ENCODE peak calls at places on chromosomes 4 and X, in six cellular contexts. One of them, this sample, is unnamed.

GRCh38 chr4:87451537-87451936 is 29.2 kb downstream of the NUDT9 start:
- DNase-seq in hypothalamus: no peak
- DNase-seq in COR-L47: no peak
- DNase-seq in cardiac muscle cell: no peak
- DNase-seq in cardiac fibroblast: no peak
- DNase-seq in activated CD4-positive, alpha-beta T cell treated with anti-CD3 and anti-CD28 coated beads for 24 hours: no peak
- DNase-seq in this sample: no peak

GRCh38 chr4:151772322-151772721 is 11.5 kb upstream of the GATB start:
- DNase-seq in hypothalamus: no peak
- DNase-seq in COR-L47: no peak
- DNase-seq in cardiac muscle cell: no peak
- DNase-seq in cardiac fibroblast: no peak
- DNase-seq in activated CD4-positive, alpha-beta T cell treated with anti-CD3 and anti-CD28 coated beads for 24 hours: no peak
- DNase-seq in this sample: no peak

GRCh38 chr4:20603671-20604313 is 96.5 kb upstream of the PACRGL start:
- DNase-seq in hypothalamus: no peak
- DNase-seq in COR-L47: no peak
- DNase-seq in cardiac muscle cell: peak
- DNase-seq in cardiac fibroblast: peak
- DNase-seq in activated CD4-positive, alpha-beta T cell treated with anti-CD3 and anti-CD28 coated beads for 24 hours: no peak
- DNase-seq in this sample: no peak

GRCh38 chrX:20060961-20061868 is 55.5 kb downstream of the MAP7D2 start:
- DNase-seq in hypothalamus: no peak
- DNase-seq in COR-L47: no peak
- DNase-seq in cardiac muscle cell: no peak
- DNase-seq in cardiac fibroblast: no peak
- DNase-seq in activated CD4-positive, alpha-beta T cell treated with anti-CD3 and anti-CD28 coated beads for 24 hours: no peak
- DNase-seq in this sample: no peak

GRCh38 chrX:110346681-110347080 is 12.0 kb upstream of the RTL9 start:
- DNase-seq in hypothalamus: no peak
- DNase-seq in COR-L47: no peak
- DNase-seq in cardiac muscle cell: peak
- DNase-seq in cardiac fibroblast: peak
- DNase-seq in activated CD4-positive, alpha-beta T cell treated with anti-CD3 and anti-CD28 coated beads for 24 hours: no peak
- DNase-seq in this sample: no peak

GRCh38 chr4:118842055-118842454 is 6.1 kb upstream of the SEC24D start:
- DNase-seq in hypothalamus: no peak
- DNase-seq in COR-L47: no peak
- DNase-seq in cardiac muscle cell: no peak
- DNase-seq in cardiac fibroblast: peak
- DNase-seq in activated CD4-positive, alpha-beta T cell treated with anti-CD3 and anti-CD28 coated beads for 24 hours: no peak
- DNase-seq in this sample: no peak

GRCh38 chr4:29553842-29554241 is 1166.3 kb upstream of the PCDH7 start:
- DNase-seq in hypothalamus: no peak
- DNase-seq in COR-L47: peak
- DNase-seq in cardiac muscle cell: no peak
- DNase-seq in cardiac fibroblast: no peak
- DNase-seq in activated CD4-positive, alpha-beta T cell treated with anti-CD3 and anti-CD28 coated beads for 24 hours: no peak
- DNase-seq in this sample: no peak

GRCh38 chr4:4605849-4606248 is 64.0 kb upstream of the STX18 start:
- DNase-seq in hypothalamus: no peak
- DNase-seq in COR-L47: no peak
- DNase-seq in cardiac muscle cell: no peak
- DNase-seq in cardiac fibroblast: no peak
- DNase-seq in activated CD4-positive, alpha-beta T cell treated with anti-CD3 and anti-CD28 coated beads for 24 hours: no peak
- DNase-seq in this sample: no peak

GRCh38 chr4:82380831-82381230 is 7.0 kb upstream of the HNRNPD start:
- DNase-seq in hypothalamus: no peak
- DNase-seq in COR-L47: no peak
- DNase-seq in cardiac muscle cell: no peak
- DNase-seq in cardiac fibroblast: no peak
- DNase-seq in activated CD4-positive, alpha-beta T cell treated with anti-CD3 and anti-CD28 coated beads for 24 hours: no peak
- DNase-seq in this sample: no peak

GRCh38 chrX:40084471-40084870 is 13.3 kb downstream of the BCOR start:
- DNase-seq in hypothalamus: no peak
- DNase-seq in COR-L47: no peak
- DNase-seq in cardiac muscle cell: no peak
- DNase-seq in cardiac fibroblast: no peak
- DNase-seq in activated CD4-positive, alpha-beta T cell treated with anti-CD3 and anti-CD28 coated beads for 24 hours: no peak
- DNase-seq in this sample: no peak

GRCh38 chrX:123698979-123699378 is 33.9 kb downstream of the THOC2 start:
- DNase-seq in hypothalamus: no peak
- DNase-seq in COR-L47: peak
- DNase-seq in cardiac muscle cell: peak
- DNase-seq in cardiac fibroblast: peak
- DNase-seq in activated CD4-positive, alpha-beta T cell treated with anti-CD3 and anti-CD28 coated beads for 24 hours: no peak
- DNase-seq in this sample: no peak

GRCh38 chrX:103431316-103431715 is 55.0 kb downstream of the BEX3 start:
- DNase-seq in hypothalamus: no peak
- DNase-seq in COR-L47: no peak
- DNase-seq in cardiac muscle cell: no peak
- DNase-seq in cardiac fibroblast: peak
- DNase-seq in activated CD4-positive, alpha-beta T cell treated with anti-CD3 and anti-CD28 coated beads for 24 hours: no peak
- DNase-seq in this sample: peak

GRCh38 chrX:103362504-103362903 is 6.2 kb downstream of the TCEAL9 start:
- DNase-seq in hypothalamus: no peak
- DNase-seq in COR-L47: no peak
- DNase-seq in cardiac muscle cell: peak
- DNase-seq in cardiac fibroblast: peak
- DNase-seq in activated CD4-positive, alpha-beta T cell treated with anti-CD3 and anti-CD28 coated beads for 24 hours: no peak
- DNase-seq in this sample: peak

GRCh38 chr4:44725166-44725565 is 1.2 kb downstream of the GNPDA2 start:
- DNase-seq in hypothalamus: no peak
- DNase-seq in COR-L47: peak
- DNase-seq in cardiac muscle cell: no peak
- DNase-seq in cardiac fibroblast: no peak
- DNase-seq in activated CD4-positive, alpha-beta T cell treated with anti-CD3 and anti-CD28 coated beads for 24 hours: no peak
- DNase-seq in this sample: no peak

GRCh38 chrX:154025230-154025629 is 5.5 kb upstream of the IRAK1 start:
- DNase-seq in hypothalamus: no peak
- DNase-seq in COR-L47: no peak
- DNase-seq in cardiac muscle cell: no peak
- DNase-seq in cardiac fibroblast: no peak
- DNase-seq in activated CD4-positive, alpha-beta T cell treated with anti-CD3 and anti-CD28 coated beads for 24 hours: no peak
- DNase-seq in this sample: no peak

GRCh38 chr4:8938623-8939022 is 67.0 kb upstream of the HMX1 start:
- DNase-seq in hypothalamus: no peak
- DNase-seq in COR-L47: no peak
- DNase-seq in cardiac muscle cell: no peak
- DNase-seq in cardiac fibroblast: no peak
- DNase-seq in activated CD4-positive, alpha-beta T cell treated with anti-CD3 and anti-CD28 coated beads for 24 hours: no peak
- DNase-seq in this sample: no peak

GRCh38 chrX:104112326-104112951 is at the start of gene ZCCHC18:
- DNase-seq in hypothalamus: peak
- DNase-seq in COR-L47: peak
- DNase-seq in cardiac muscle cell: peak
- DNase-seq in cardiac fibroblast: peak
- DNase-seq in activated CD4-positive, alpha-beta T cell treated with anti-CD3 and anti-CD28 coated beads for 24 hours: no peak
- DNase-seq in this sample: peak

GRCh38 chr4:133565379-133565778 is 416.3 kb downstream of the PCDH10 start:
- DNase-seq in hypothalamus: no peak
- DNase-seq in COR-L47: peak
- DNase-seq in cardiac muscle cell: peak
- DNase-seq in cardiac fibroblast: peak
- DNase-seq in activated CD4-positive, alpha-beta T cell treated with anti-CD3 and anti-CD28 coated beads for 24 hours: no peak
- DNase-seq in this sample: no peak

GRCh38 chrX:40962793-40963407 is 122.3 kb upstream of the USP9X start:
- DNase-seq in hypothalamus: no peak
- DNase-seq in COR-L47: no peak
- DNase-seq in cardiac muscle cell: no peak
- DNase-seq in cardiac fibroblast: no peak
- DNase-seq in activated CD4-positive, alpha-beta T cell treated with anti-CD3 and anti-CD28 coated beads for 24 hours: no peak
- DNase-seq in this sample: no peak

GRCh38 chr4:28636971-28637370 is 1776.3 kb downstream of the STIM2 start:
- DNase-seq in hypothalamus: no peak
- DNase-seq in COR-L47: no peak
- DNase-seq in cardiac muscle cell: no peak
- DNase-seq in cardiac fibroblast: peak
- DNase-seq in activated CD4-positive, alpha-beta T cell treated with anti-CD3 and anti-CD28 coated beads for 24 hours: no peak
- DNase-seq in this sample: no peak

GRCh38 chr4:109913842-109914241 is 1.2 kb downstream of the EGF start:
- DNase-seq in hypothalamus: no peak
- DNase-seq in COR-L47: no peak
- DNase-seq in cardiac muscle cell: no peak
- DNase-seq in cardiac fibroblast: no peak
- DNase-seq in activated CD4-positive, alpha-beta T cell treated with anti-CD3 and anti-CD28 coated beads for 24 hours: no peak
- DNase-seq in this sample: no peak

GRCh38 chr4:16140520-16141249 is 56.9 kb upstream of the PROM1 start:
- DNase-seq in hypothalamus: no peak
- DNase-seq in COR-L47: no peak
- DNase-seq in cardiac muscle cell: peak
- DNase-seq in cardiac fibroblast: peak
- DNase-seq in activated CD4-positive, alpha-beta T cell treated with anti-CD3 and anti-CD28 coated beads for 24 hours: no peak
- DNase-seq in this sample: peak

GRCh38 chr4:107806196-107806595 is 18.5 kb upstream of the SGMS2 start:
- DNase-seq in hypothalamus: no peak
- DNase-seq in COR-L47: no peak
- DNase-seq in cardiac muscle cell: peak
- DNase-seq in cardiac fibroblast: no peak
- DNase-seq in activated CD4-positive, alpha-beta T cell treated with anti-CD3 and anti-CD28 coated beads for 24 hours: no peak
- DNase-seq in this sample: no peak

GRCh38 chr4:140071806-140072205 is 82.2 kb downstream of the MAML3 start:
- DNase-seq in hypothalamus: no peak
- DNase-seq in COR-L47: no peak
- DNase-seq in cardiac muscle cell: peak
- DNase-seq in cardiac fibroblast: peak
- DNase-seq in activated CD4-positive, alpha-beta T cell treated with anti-CD3 and anti-CD28 coated beads for 24 hours: peak
- DNase-seq in this sample: no peak

GRCh38 chr4:38860788-38861424 is 4.3 kb upstream of the TLR6 start:
- DNase-seq in hypothalamus: no peak
- DNase-seq in COR-L47: peak
- DNase-seq in cardiac muscle cell: peak
- DNase-seq in cardiac fibroblast: peak
- DNase-seq in activated CD4-positive, alpha-beta T cell treated with anti-CD3 and anti-CD28 coated beads for 24 hours: peak
- DNase-seq in this sample: peak

GRCh38 chr4:19327364-19327763 is 924.3 kb upstream of the SLIT2 start:
- DNase-seq in hypothalamus: no peak
- DNase-seq in COR-L47: no peak
- DNase-seq in cardiac muscle cell: no peak
- DNase-seq in cardiac fibroblast: peak
- DNase-seq in activated CD4-positive, alpha-beta T cell treated with anti-CD3 and anti-CD28 coated beads for 24 hours: no peak
- DNase-seq in this sample: no peak

GRCh38 chr4:179867300-179867878 is 2375.8 kb upstream of the TENM3 start:
- DNase-seq in hypothalamus: peak
- DNase-seq in COR-L47: peak
- DNase-seq in cardiac muscle cell: no peak
- DNase-seq in cardiac fibroblast: peak
- DNase-seq in activated CD4-positive, alpha-beta T cell treated with anti-CD3 and anti-CD28 coated beads for 24 hours: no peak
- DNase-seq in this sample: peak

GRCh38 chr4:77922158-77923094 is 59.8 kb downstream of the MRPL1 start:
- DNase-seq in hypothalamus: no peak
- DNase-seq in COR-L47: no peak
- DNase-seq in cardiac muscle cell: peak
- DNase-seq in cardiac fibroblast: peak
- DNase-seq in activated CD4-positive, alpha-beta T cell treated with anti-CD3 and anti-CD28 coated beads for 24 hours: no peak
- DNase-seq in this sample: no peak

GRCh38 chr4:153988446-153988845 is 199.6 kb upstream of the SFRP2 start:
- DNase-seq in hypothalamus: no peak
- DNase-seq in COR-L47: no peak
- DNase-seq in cardiac muscle cell: no peak
- DNase-seq in cardiac fibroblast: peak
- DNase-seq in activated CD4-positive, alpha-beta T cell treated with anti-CD3 and anti-CD28 coated beads for 24 hours: no peak
- DNase-seq in this sample: no peak

GRCh38 chrX:11786862-11787261 is 28.8 kb downstream of the MSL3 start:
- DNase-seq in hypothalamus: no peak
- DNase-seq in COR-L47: no peak
- DNase-seq in cardiac muscle cell: peak
- DNase-seq in cardiac fibroblast: peak
- DNase-seq in activated CD4-positive, alpha-beta T cell treated with anti-CD3 and anti-CD28 coated beads for 24 hours: no peak
- DNase-seq in this sample: no peak

GRCh38 chrX:128458888-128459287 is 406.7 kb upstream of the ACTRT1 start:
- DNase-seq in hypothalamus: no peak
- DNase-seq in COR-L47: no peak
- DNase-seq in cardiac muscle cell: no peak
- DNase-seq in cardiac fibroblast: peak
- DNase-seq in activated CD4-positive, alpha-beta T cell treated with anti-CD3 and anti-CD28 coated beads for 24 hours: no peak
- DNase-seq in this sample: no peak

GRCh38 chrX:2715066-2715600 is 24.0 kb downstream of the CD99 start:
- DNase-seq in hypothalamus: no peak
- DNase-seq in COR-L47: no peak
- DNase-seq in cardiac muscle cell: no peak
- DNase-seq in cardiac fibroblast: no peak
- DNase-seq in activated CD4-positive, alpha-beta T cell treated with anti-CD3 and anti-CD28 coated beads for 24 hours: no peak
- DNase-seq in this sample: no peak

GRCh38 chr4:109548655-109549054 is 11.4 kb upstream of the MCUB start:
- DNase-seq in hypothalamus: no peak
- DNase-seq in COR-L47: no peak
- DNase-seq in cardiac muscle cell: peak
- DNase-seq in cardiac fibroblast: peak
- DNase-seq in activated CD4-positive, alpha-beta T cell treated with anti-CD3 and anti-CD28 coated beads for 24 hours: no peak
- DNase-seq in this sample: no peak

GRCh38 chr4:58413849-58414248 is 1303.7 kb upstream of the IGFBP7 start:
- DNase-seq in hypothalamus: no peak
- DNase-seq in COR-L47: no peak
- DNase-seq in cardiac muscle cell: no peak
- DNase-seq in cardiac fibroblast: no peak
- DNase-seq in activated CD4-positive, alpha-beta T cell treated with anti-CD3 and anti-CD28 coated beads for 24 hours: no peak
- DNase-seq in this sample: no peak

GRCh38 chr4:111136438-111136837 is 513.6 kb upstream of the PITX2 start:
- DNase-seq in hypothalamus: no peak
- DNase-seq in COR-L47: peak
- DNase-seq in cardiac muscle cell: peak
- DNase-seq in cardiac fibroblast: peak
- DNase-seq in activated CD4-positive, alpha-beta T cell treated with anti-CD3 and anti-CD28 coated beads for 24 hours: no peak
- DNase-seq in this sample: peak

GRCh38 chr4:12791536-12791935 is 692.6 kb downstream of the RAB28 start:
- DNase-seq in hypothalamus: no peak
- DNase-seq in COR-L47: peak
- DNase-seq in cardiac muscle cell: no peak
- DNase-seq in cardiac fibroblast: peak
- DNase-seq in activated CD4-positive, alpha-beta T cell treated with anti-CD3 and anti-CD28 coated beads for 24 hours: no peak
- DNase-seq in this sample: no peak

GRCh38 chrX:10582945-10583344 is 37.4 kb downstream of the MID1 start:
- DNase-seq in hypothalamus: no peak
- DNase-seq in COR-L47: no peak
- DNase-seq in cardiac muscle cell: peak
- DNase-seq in cardiac fibroblast: peak
- DNase-seq in activated CD4-positive, alpha-beta T cell treated with anti-CD3 and anti-CD28 coated beads for 24 hours: no peak
- DNase-seq in this sample: peak